ENCODE peak calls at places on chromosomes 16 and 17, in nine cellular contexts. E, V, U, S, X, Z, D, M and B are unnamed samples.
A peak's percentile ranks its signal among the peaks of the same experiment; 100 is the strongest.

GRCh38 chr17:35315283-35315682 is 58.1 kb downstream of the SLFN11 start:
- DNase-seq in Z (no peak), E (no peak), S (peak; percentile 91), X (no peak), D (no peak), U (peak; percentile 58), M (no peak), V (peak; percentile 71), B (peak; percentile 20)

GRCh38 chr17:17141860-17142552 is 64.1 kb downstream of the PLD6 start:
- DNase-seq in X (peak; percentile 27), D (peak; percentile 80), V (peak; percentile 50), U (no peak), E (no peak), M (peak; percentile 28), S (peak; percentile 52), Z (no peak), B (peak; percentile 47)

GRCh38 chr16:85788819-85789218 is 10.5 kb downstream of the EMC8 start:
- DNase-seq in S (no peak), E (no peak), V (no peak), D (no peak), M (no peak), X (no peak), Z (no peak), U (no peak), B (no peak)

GRCh38 chr17:67503184-67503583 is 126.1 kb downstream of the PITPNC1 start:
- DNase-seq in U (no peak), V (no peak), D (peak; percentile 22), M (peak; percentile 51), E (no peak), X (no peak), S (no peak), Z (no peak), B (no peak)

GRCh38 chr16:31664683-31665482 is 137.2 kb downstream of the AHSP start:
- DNase-seq in X (no peak), M (no peak), S (peak; percentile 5), U (no peak), E (no peak), D (no peak), Z (no peak), V (no peak), B (no peak)

GRCh38 chr16:89115216-89115949 is 21.7 kb downstream of the ACSF3 start:
- DNase-seq in M (peak; percentile 46), U (peak; percentile 51), V (peak; percentile 37), S (no peak), X (peak; percentile 91), D (no peak), E (no peak), Z (peak; percentile 83), B (peak; percentile 84)

GRCh38 chr16:85863384-85863774 is 35.6 kb upstream of the IRF8 start:
- DNase-seq in V (no peak), X (no peak), U (no peak), S (peak; percentile 38), D (no peak), M (no peak), E (no peak), Z (peak; percentile 32), B (no peak)

GRCh38 chr16:31880322-31880979 is 6.8 kb downstream of the ZNF267 start:
- DNase-seq in V (peak; percentile 66), X (peak; percentile 64), S (peak; percentile 53), U (no peak), Z (no peak), D (no peak), E (no peak), M (no peak), B (no peak)

GRCh38 chr16:20611350-20611902 is 35.3 kb upstream of the ACSM2B start:
- DNase-seq in X (no peak), M (peak; percentile 94), Z (peak; percentile 89), D (no peak), S (no peak), E (no peak), U (peak; percentile 75), V (no peak), B (peak; percentile 77)

GRCh38 chr16:84881702-84882521 is 62.1 kb downstream of the CRISPLD2 start:
- DNase-seq in Z (no peak), E (no peak), V (peak; percentile 47), D (no peak), U (no peak), M (peak; percentile 10), S (peak; percentile 91), X (no peak), B (peak; percentile 42)

GRCh38 chr17:17114592-17115225 is 72.5 kb downstream of the MPRIP start:
- DNase-seq in M (no peak), D (no peak), E (no peak), X (peak; percentile 16), S (no peak), V (no peak), U (no peak), Z (no peak), B (no peak)

GRCh38 chr17:77011173-77012011 is 129.4 kb upstream of the SEC14L1 start:
- DNase-seq in U (no peak), X (peak; percentile 48), Z (no peak), V (peak; percentile 53), D (peak; percentile 62), M (peak; percentile 46), S (peak; percentile 29), E (no peak), B (no peak)

GRCh38 chr16:84138500-84138823 is 6.5 kb downstream of the HSDL1 start:
- DNase-seq in V (no peak), E (no peak), S (no peak), Z (no peak), D (no peak), U (no peak), X (no peak), M (no peak), B (no peak)

GRCh38 chr17:199195-199604 is 17.8 kb upstream of the DOC2B start:
- DNase-seq in M (peak; percentile 56), V (peak; percentile 50), S (peak; percentile 13), X (no peak), D (no peak), U (no peak), E (no peak), Z (no peak), B (no peak)

GRCh38 chr16:10153993-10154788 is 28.0 kb downstream of the GRIN2A start:
- DNase-seq in V (no peak), E (no peak), M (no peak), U (no peak), D (no peak), X (no peak), S (no peak), Z (no peak), B (no peak)

GRCh38 chr16:54430491-54431030 is 144.0 kb upstream of the IRX3 start:
- DNase-seq in U (no peak), X (no peak), E (no peak), M (no peak), D (no peak), V (no peak), S (peak; percentile 91), Z (no peak), B (no peak)

DNA sequence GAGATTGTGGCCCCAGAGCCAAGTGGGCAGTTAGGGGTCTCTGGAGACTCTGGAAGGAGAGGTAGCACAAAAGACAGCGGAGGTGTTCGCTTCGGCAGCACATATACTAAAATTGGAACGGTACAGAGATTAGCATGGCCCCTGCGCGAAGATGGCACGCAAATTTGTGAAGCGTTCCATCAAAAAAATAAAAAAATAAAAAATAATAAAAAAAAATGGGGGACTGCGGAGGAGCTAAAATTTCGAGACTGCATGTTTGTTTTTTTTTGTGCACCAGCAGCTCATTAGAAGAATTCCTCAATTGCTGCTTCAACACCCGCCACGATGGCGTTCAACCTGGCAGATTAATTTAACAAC is 39.1 kb downstream of the IGF2BP1 start:
- DNase-seq in U (no peak), Z (no peak), D (no peak), X (no peak), S (no peak), V (no peak), M (no peak), E (no peak), B (no peak)
- TF ChIP-seq CTCF in U (peak; percentile 9), Z (no peak), D (no peak), X (no peak), S (no peak), V (no peak), M (no peak), E (peak; percentile 11), B (no peak)

GRCh38 chr16:73186752-73187151 is 138.8 kb upstream of the ZFHX3 start:
- DNase-seq in M (no peak), U (no peak), E (no peak), Z (no peak), D (no peak), X (no peak), V (peak; percentile 34), S (no peak), B (no peak)

GRCh38 chr16:73187163-73187562 is 139.2 kb upstream of the ZFHX3 start:
- DNase-seq in D (no peak), V (peak; percentile 27), M (no peak), S (no peak), X (no peak), Z (no peak), E (no peak), U (no peak), B (no peak)

GRCh38 chr16:73185737-73186136 is 137.8 kb upstream of the ZFHX3 start:
- DNase-seq in D (no peak), V (no peak), S (no peak), X (no peak), Z (no peak), E (no peak), U (no peak), M (no peak), B (no peak)

GRCh38 chr16:73179671-73180370 is 131.9 kb upstream of the ZFHX3 start:
- DNase-seq in E (no peak), M (peak; percentile 22), D (no peak), S (no peak), X (peak; percentile 6), Z (no peak), V (no peak), U (no peak), B (peak; percentile 63)

GRCh38 chr16:73183678-73184092 is 135.8 kb upstream of the ZFHX3 start:
- DNase-seq in M (no peak), D (no peak), S (peak; percentile 80), V (no peak), Z (no peak), X (no peak), U (no peak), E (no peak), B (no peak)
- TF ChIP-seq CTCF in M (no peak), D (peak; percentile 25), S (peak; percentile 44), V (no peak), Z (no peak), X (no peak), U (no peak), E (no peak), B (no peak)

DNA sequence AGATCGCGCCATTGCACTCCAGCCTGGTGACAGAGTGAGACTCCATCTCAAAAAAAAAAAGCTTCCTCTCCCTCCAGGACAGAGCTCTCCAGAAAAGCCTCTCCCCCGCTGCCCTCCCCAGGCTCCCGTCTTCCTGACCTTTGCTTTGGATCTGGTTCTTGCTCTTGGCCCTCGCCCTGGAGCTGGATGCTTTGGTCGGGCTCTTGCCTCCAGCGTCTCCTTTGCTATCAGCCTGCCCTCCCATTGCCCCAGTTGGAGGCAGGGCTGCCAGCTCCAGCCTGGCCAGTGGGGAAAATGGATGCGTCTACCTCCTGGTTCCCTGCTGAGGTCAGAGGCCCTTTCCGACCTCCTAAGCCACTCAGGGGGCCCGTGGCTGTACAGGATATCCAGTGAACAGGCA is 35.9 kb downstream of the TRARG1 start:
- DNase-seq in Z (peak; percentile 90), S (no peak), D (no peak), M (no peak), U (no peak), X (no peak), V (no peak), E (no peak), B (no peak)
- TF ChIP-seq CTCF in Z (no peak), S (no peak), D (no peak), M (no peak), U (no peak), X (no peak), V (no peak), E (no peak), B (no peak)

GRCh38 chr16:87056083-87056482 is 261.1 kb downstream of the C16orf95 start:
- DNase-seq in Z (peak; percentile 56), S (peak; percentile 33), M (no peak), V (peak; percentile 29), U (no peak), E (no peak), X (no peak), D (peak; percentile 28), B (no peak)
- TF ChIP-seq CTCF in Z (no peak), S (peak; percentile 45), M (no peak), V (no peak), U (no peak), E (no peak), X (no peak), D (no peak), B (no peak)